ENCODE peak calls at places on chromosome 6, in four cellular contexts. M is T-helper 17 cell, N is AG04450, L is fibroblast of the conjunctiva. X is an unnamed sample.

GRCh38 chr6:160070831-160071230 is 50.8 kb upstream of the SLC22A1 start:
- DNase-seq in N (no peak), L (no peak), M (no peak), X (no peak)

GRCh38 chr6:129929433-129929832 is 68.3 kb upstream of the TMEM244 start:
- DNase-seq in M (no peak), L (peak), N (peak), X (no peak)

GRCh38 chr6:154914288-154914687 is 80.8 kb upstream of the TIAM2 start:
- DNase-seq in L (no peak), M (no peak), N (no peak), X (no peak)

GRCh38 chr6:158642097-158642601 is 2.4 kb downstream of the DYNLT1 start:
- DNase-seq in M (no peak), L (peak), N (peak), X (no peak)

GRCh38 chr6:132964101-132964867 is 149.9 kb downstream of the RPS12 start:
- DNase-seq in L (peak), N (no peak), M (no peak), X (no peak)

GRCh38 chr6:64890609-64891008 is 816.4 kb downstream of the EYS start:
- DNase-seq in M (no peak), L (peak), N (no peak), X (no peak)

GRCh38 chr6:105015482-105015881 is 58.6 kb downstream of the LIN28B start:
- DNase-seq in M (no peak), N (peak), L (no peak), X (no peak)

GRCh38 chr6:111406200-111406711 is 76.8 kb downstream of the REV3L start:
- DNase-seq in L (no peak), N (no peak), M (no peak), X (peak)

GRCh38 chr6:53794073-53794719 is 609 bp upstream of the LRRC1 start:
- DNase-seq in M (peak), N (peak), L (peak), X (peak)